ENCODE peak calls at places on chromosomes 11 and 22, in six cellular contexts. R is GM20000; N is nucleus accumbens; T is stimulated activated CD8-positive, alpha-beta memory T cell treated with anti-CD3 and anti-CD28 coated beads, Interleukin-7, amount 100 ng/mL, for 48 hours; D is fibroblast of mammary gland; P is NCI-H460. Q is an unnamed sample.

GRCh38 chr11:113083571-113083970 is 122.4 kb downstream of the NCAM1 start:
- DNase-seq in N (no peak), T (no peak), P (no peak), R (no peak), D (no peak), Q (no peak)

GRCh38 chr11:61587951-61588695 is 7.2 kb upstream of the SYT7 start:
- DNase-seq in R (peak), P (peak), T (peak), D (peak), N (no peak), Q (peak)

GRCh38 chr22:28440517-28441366 is 238.9 kb downstream of the TTC28 start:
- DNase-seq in N (no peak), R (no peak), P (no peak), T (no peak), D (peak), Q (no peak)

GRCh38 chr22:37196539-37197450 is 8.7 kb upstream of the C1QTNF6 start:
- DNase-seq in P (peak), N (peak), T (no peak), R (no peak), D (peak), Q (peak)

GRCh38 chr22:24775769-24776492 is 1.4 kb upstream of the PIWIL3 start:
- DNase-seq in T (no peak), N (no peak), R (no peak), D (no peak), P (no peak), Q (no peak)

GRCh38 chr11:85299247-85299646 is 327.9 kb downstream of the DLG2 start:
- DNase-seq in N (no peak), D (peak), P (peak), R (no peak), T (no peak), Q (no peak)

GRCh38 chr22:41001722-41002122 is 50.5 kb downstream of the RBX1 start:
- DNase-seq in D (peak), R (no peak), P (no peak), T (no peak), N (no peak), Q (peak)

GRCh38 chr11:102007567-102008437 is 39.4 kb upstream of the CFAP300 start:
- DNase-seq in R (peak), N (no peak), D (peak), T (no peak), P (peak), Q (peak)

GRCh38 chr22:42716649-42717127 is 4.0 kb downstream of the A4GALT start:
- DNase-seq in P (no peak), D (no peak), T (no peak), N (no peak), R (peak), Q (no peak)